ENCODE peak calls at places on chromosomes 12 and 14, in five cellular contexts. One of them, this sample, is unnamed.

GRCh38 chr12:17588968-17589367 is 501.0 kb downstream of the RERGL start:
- DNase-seq in GM12864: no peak
- DNase-seq in DMS 273 treated with DMSO at 0.1 percent for 48 hours: peak
- DNase-seq in astrocyte of the spinal cord: no peak
- DNase-seq in iPS DF 19.7: peak
- DNase-seq in this sample: no peak

GRCh38 chr14:50926851-50927386 is 17.4 kb downstream of the PYGL start:
- DNase-seq in GM12864: no peak
- DNase-seq in DMS 273 treated with DMSO at 0.1 percent for 48 hours: no peak
- DNase-seq in astrocyte of the spinal cord: no peak
- DNase-seq in iPS DF 19.7: no peak
- DNase-seq in this sample: no peak

GRCh38 chr12:108302471-108303311 is 36.4 kb downstream of the CMKLR1 start:
- DNase-seq in GM12864: no peak
- DNase-seq in DMS 273 treated with DMSO at 0.1 percent for 48 hours: no peak
- DNase-seq in astrocyte of the spinal cord: peak
- DNase-seq in iPS DF 19.7: no peak
- DNase-seq in this sample: no peak

GRCh38 chr12:70032076-70032475 is 207.0 kb downstream of the MYRFL start:
- DNase-seq in GM12864: no peak
- DNase-seq in DMS 273 treated with DMSO at 0.1 percent for 48 hours: peak
- DNase-seq in astrocyte of the spinal cord: no peak
- DNase-seq in iPS DF 19.7: no peak
- DNase-seq in this sample: no peak

GRCh38 chr14:95460647-95461478 is 55.6 kb downstream of the SYNE3 start:
- DNase-seq in GM12864: no peak
- DNase-seq in DMS 273 treated with DMSO at 0.1 percent for 48 hours: peak
- DNase-seq in astrocyte of the spinal cord: peak
- DNase-seq in iPS DF 19.7: no peak
- DNase-seq in this sample: no peak

GRCh38 chr12:125155366-125155765 is 90.1 kb downstream of the AACS start:
- DNase-seq in GM12864: no peak
- DNase-seq in DMS 273 treated with DMSO at 0.1 percent for 48 hours: no peak
- DNase-seq in astrocyte of the spinal cord: no peak
- DNase-seq in iPS DF 19.7: no peak
- DNase-seq in this sample: no peak

GRCh38 chr12:131756441-131756840 is 45.6 kb downstream of the SFSWAP start:
- DNase-seq in GM12864: no peak
- DNase-seq in DMS 273 treated with DMSO at 0.1 percent for 48 hours: no peak
- DNase-seq in astrocyte of the spinal cord: no peak
- DNase-seq in iPS DF 19.7: no peak
- DNase-seq in this sample: no peak

GRCh38 chr14:101506921-101507300 is 54.4 kb upstream of the DIO3 start:
- DNase-seq in GM12864: no peak
- DNase-seq in DMS 273 treated with DMSO at 0.1 percent for 48 hours: no peak
- DNase-seq in astrocyte of the spinal cord: no peak
- DNase-seq in iPS DF 19.7: no peak
- DNase-seq in this sample: no peak

GRCh38 chr12:75631809-75632208 is 120.4 kb upstream of the KRR1 start:
- DNase-seq in GM12864: no peak
- DNase-seq in DMS 273 treated with DMSO at 0.1 percent for 48 hours: no peak
- DNase-seq in astrocyte of the spinal cord: no peak
- DNase-seq in iPS DF 19.7: no peak
- DNase-seq in this sample: no peak

GRCh38 chr12:47767197-47767724 is 5.8 kb upstream of the SLC48A1 start:
- DNase-seq in GM12864: peak
- DNase-seq in DMS 273 treated with DMSO at 0.1 percent for 48 hours: no peak
- DNase-seq in astrocyte of the spinal cord: no peak
- DNase-seq in iPS DF 19.7: no peak
- DNase-seq in this sample: peak

GRCh38 chr14:76186318-76187027 is 34.8 kb downstream of the GPATCH2L start:
- DNase-seq in GM12864: no peak
- DNase-seq in DMS 273 treated with DMSO at 0.1 percent for 48 hours: no peak
- DNase-seq in astrocyte of the spinal cord: no peak
- DNase-seq in iPS DF 19.7: no peak
- DNase-seq in this sample: no peak

GRCh38 chr14:76104802-76105355 is 46.8 kb upstream of the GPATCH2L start:
- DNase-seq in GM12864: no peak
- DNase-seq in DMS 273 treated with DMSO at 0.1 percent for 48 hours: peak
- DNase-seq in astrocyte of the spinal cord: no peak
- DNase-seq in iPS DF 19.7: no peak
- DNase-seq in this sample: no peak